ENCODE peak calls at places on chromosomes 16 and 17, in ten cellular contexts. Z is tibial nerve, E is cardiac fibroblast, H is A549, X is ascending aorta, R is cardiac muscle cell, L is neural progenitor cell, T is IMR-90, W is heart left ventricle, S is AG10803. P is an unnamed sample.

GRCh38 chr16:65572156-65572555 is 450.3 kb upstream of the CDH11 start:
- DNase-seq in X (no peak), W (no peak), R (peak), S (peak), Z (no peak), L (no peak), T (peak), E (peak), H (no peak), P (no peak)

GRCh38 chr16:84765606-84766580 is 53.9 kb upstream of the CRISPLD2 start:
- DNase-seq in R (no peak), H (no peak), E (no peak), S (no peak), T (no peak), X (no peak), L (no peak), Z (no peak), W (no peak), P (no peak)

GRCh38 chr17:7435676-7436555 is 681 bp downstream of the TMEM102 start:
- DNase-seq in L (peak), H (peak), X (no peak), Z (no peak), R (peak), E (no peak), W (peak), T (no peak), S (no peak), P (no peak)

GRCh38 chr16:72990003-72990521 is 57.9 kb downstream of the ZFHX3 start:
- DNase-seq in E (peak), L (peak), W (peak), S (peak), H (no peak), X (peak), Z (peak), R (peak), T (peak), P (no peak)

GRCh38 chr17:7060165-7060890 is 16.4 kb upstream of the SLC16A11 start:
- DNase-seq in E (peak), T (peak), R (peak), H (peak), W (no peak), L (no peak), X (no peak), Z (no peak), S (no peak), P (no peak)

GRCh38 chr16:10736926-10737625 is 6.6 kb upstream of the NUBP1 start:
- DNase-seq in R (peak), L (peak), S (peak), Z (peak), W (peak), E (peak), T (peak), X (no peak), H (peak), P (peak)

GRCh38 chr17:7548585-7549400 is at the start of gene TNFSF12:
- DNase-seq in T (peak), E (peak), X (no peak), L (peak), S (peak), Z (peak), H (peak), W (peak), R (peak), P (no peak)

GRCh38 chr17:15171433-15172047 is 93.6 kb downstream of the PMP22 start:
- DNase-seq in R (peak), L (peak), S (peak), Z (peak), H (peak), T (peak), X (peak), W (peak), E (peak), P (peak)

GRCh38 chr17:64506201-64506575 is at the start of gene DDX5:
- DNase-seq in X (peak), W (peak), S (peak), T (peak), L (peak), R (peak), Z (peak), H (peak), E (peak), P (peak)

GRCh38 chr17:35748323-35748960 is 4.6 kb downstream of the GAS2L2 start:
- DNase-seq in E (no peak), Z (no peak), R (peak), T (no peak), X (no peak), L (no peak), W (no peak), S (no peak), H (no peak), P (no peak)

GRCh38 chr17:565506-565905 is 149.1 kb downstream of the VPS53 start:
- DNase-seq in S (no peak), X (no peak), L (no peak), R (no peak), W (no peak), E (no peak), T (no peak), H (peak), Z (no peak), P (no peak)

GRCh38 chr17:66270106-66270505 is 32.3 kb upstream of the PRKCA start:
- DNase-seq in T (no peak), S (no peak), R (no peak), L (no peak), X (no peak), E (no peak), H (peak), W (no peak), Z (no peak), P (no peak)

GRCh38 chr17:41625602-41626001 is 1.2 kb upstream of the KRT17 start:
- DNase-seq in H (peak), E (no peak), R (peak), X (no peak), W (peak), L (no peak), S (no peak), T (no peak), Z (no peak), P (no peak)

GRCh38 chr17:79633937-79634813 is 23.3 kb upstream of the RBFOX3 start:
- DNase-seq in T (no peak), L (no peak), Z (no peak), H (no peak), W (no peak), R (no peak), X (no peak), E (no peak), S (no peak), P (peak)

GRCh38 chr17:11144358-11145233 is 96.4 kb upstream of the SHISA6 start:
- DNase-seq in S (peak), H (peak), R (peak), X (no peak), T (no peak), Z (no peak), E (peak), W (no peak), L (peak), P (no peak)

GRCh38 chr17:83204230-83204725 is 124.9 kb downstream of the METRNL start:
- DNase-seq in R (no peak), E (peak), Z (peak), H (no peak), S (peak), L (no peak), X (peak), W (no peak), T (no peak), P (no peak)

GRCh38 chr16:29925173-29925804 is 737 bp downstream of the KCTD13 start:
- DNase-seq in H (no peak), T (no peak), Z (no peak), E (no peak), R (no peak), L (peak), W (no peak), S (no peak), X (no peak), P (no peak)

GRCh38 chr17:64323774-64324173 is 60.7 kb upstream of the TEX2 start:
- DNase-seq in Z (no peak), T (no peak), H (no peak), X (no peak), R (no peak), S (no peak), E (no peak), W (peak), L (no peak), P (no peak)

GRCh38 chr17:9937901-9938300 is 32.8 kb upstream of the RCVRN start:
- DNase-seq in E (no peak), Z (no peak), S (peak), W (no peak), T (no peak), X (no peak), R (no peak), H (no peak), L (no peak), P (no peak)

GRCh38 chr17:63988741-63989621 is 9.2 kb upstream of the PRR29 start:
- DNase-seq in Z (no peak), R (peak), X (no peak), L (peak), H (no peak), S (peak), T (no peak), E (no peak), W (peak), P (no peak)

GRCh38 chr17:70834039-70834438 is 664.7 kb downstream of the KCNJ2 start:
- DNase-seq in X (no peak), S (no peak), L (no peak), E (no peak), T (no peak), R (no peak), W (no peak), H (no peak), Z (no peak), P (no peak)

GRCh38 chr17:46866325-46866724 is 14.9 kb downstream of the WNT9B start:
- DNase-seq in H (no peak), T (no peak), Z (no peak), X (no peak), R (no peak), W (no peak), E (no peak), S (no peak), L (no peak), P (no peak)

GRCh38 chr17:33732116-33732515 is 439.0 kb upstream of the ASIC2 start:
- DNase-seq in T (peak), E (peak), W (no peak), S (no peak), Z (no peak), L (peak), H (no peak), R (peak), X (no peak), P (no peak)

GRCh38 chr16:85465328-85466307 is 147.5 kb upstream of the GSE1 start:
- DNase-seq in S (peak), L (no peak), Z (no peak), X (no peak), R (peak), H (no peak), T (peak), W (peak), E (peak), P (no peak)

GRCh38 chr17:6796887-6797490 is 21.0 kb downstream of the FBXO39 start:
- DNase-seq in E (peak), R (no peak), X (no peak), W (no peak), L (no peak), H (no peak), S (peak), T (no peak), Z (no peak), P (no peak)

GRCh38 chr16:16086653-16087446 is 136.4 kb downstream of the ABCC6 start:
- DNase-seq in S (no peak), H (no peak), W (no peak), E (no peak), Z (no peak), R (no peak), X (no peak), L (no peak), T (no peak), P (no peak)

GRCh38 chr17:49028271-49028670 is 31.1 kb downstream of the IGF2BP1 start:
- DNase-seq in W (no peak), E (no peak), S (no peak), L (no peak), H (no peak), X (no peak), Z (no peak), T (no peak), R (no peak), P (no peak)

GRCh38 chr17:29619251-29619650 is 3.5 kb downstream of the CORO6 start:
- DNase-seq in R (peak), T (peak), L (peak), X (no peak), W (peak), Z (no peak), E (peak), S (peak), H (peak), P (no peak)

GRCh38 chr17:43211480-43212402 is at the start of gene TMEM106A:
- DNase-seq in W (peak), T (peak), X (peak), Z (peak), H (peak), E (peak), L (peak), R (peak), S (peak), P (no peak)
- TF ChIP-seq CTCF in W (peak), T (peak), X (peak), Z (peak), H (no peak), E (peak), L (peak), R (peak), S (peak), P (peak)

GRCh38 chr16:17457997-17458396 is 12.8 kb downstream of the XYLT1 start:
- DNase-seq in H (no peak), L (no peak), E (no peak), X (no peak), W (no peak), T (no peak), S (no peak), R (no peak), Z (no peak), P (no peak)
- TF ChIP-seq CTCF in H (no peak), L (no peak), E (no peak), X (no peak), W (no peak), T (no peak), S (no peak), R (no peak), Z (no peak), P (no peak)

GRCh38 chr16:82631701-82632685 is 5.2 kb downstream of the CDH13 start:
- DNase-seq in L (peak), S (peak), W (no peak), H (peak), R (no peak), Z (no peak), T (peak), E (no peak), X (no peak), P (no peak)
- TF ChIP-seq CTCF in L (peak), S (peak), W (peak), H (no peak), R (peak), Z (no peak), T (peak), E (peak), X (peak), P (peak)

GRCh38 chr17:45096141-45096540 is 35.0 kb downstream of the NMT1 start:
- DNase-seq in L (peak), W (no peak), R (peak), S (peak), E (peak), H (peak), Z (no peak), X (no peak), T (peak), P (no peak)
- TF ChIP-seq CTCF in L (peak), W (peak), R (peak), S (peak), E (peak), H (peak), Z (peak), X (peak), T (peak), P (peak)